ENCODE peak calls at places on chromosomes 4 and X, in seven cellular contexts. D is GM23338, S is sigmoid colon, Y is transverse colon, I is Panc1, V is upper lobe of left lung, U is suprapubic skin. N is an unnamed sample. For H3K27me3, the result is how much of the 10 kb centered on the place peaks cover.

GRCh38 chrX:16067886-16068515 is 55.4 kb upstream of the GRPR start:
- DNase-seq in I (no peak), Y (no peak), V (no peak), U (no peak), D (no peak), S (no peak), N (no peak)

GRCh38 chrX:128781506-128781905 is 729.3 kb upstream of the ACTRT1 start:
- DNase-seq in U (no peak), D (peak), S (no peak), V (no peak), Y (peak), I (no peak), N (no peak)

GRCh38 chrX:41779058-41779564 is 55.1 kb downstream of the GPR82 start:
- DNase-seq in U (no peak), D (no peak), I (peak), V (no peak), S (no peak), Y (no peak), N (no peak)

GRCh38 chrX:64456828-64457227 is 61.6 kb upstream of the MTMR8 start:
- DNase-seq in I (no peak), Y (no peak), V (no peak), U (no peak), D (no peak), S (no peak), N (no peak)

GRCh38 chr4:85703098-85703497 is 228.1 kb downstream of the ARHGAP24 start:
- DNase-seq in U (no peak), S (no peak), D (no peak), V (no peak), Y (no peak), I (no peak), N (no peak)

GRCh38 chr4:56575820-56576429 is 70.3 kb downstream of the ARL9 start:
- DNase-seq in U (no peak), I (no peak), Y (no peak), V (no peak), D (peak), S (no peak), N (no peak)

GRCh38 chr4:40909363-40909876 is 159.7 kb downstream of the NSUN7 start:
- DNase-seq in D (no peak), S (peak), I (peak), Y (no peak), U (no peak), V (no peak), N (no peak)

GRCh38 chrX:71616672-71617529 is 1.4 kb downstream of the CXCR3 start:
- DNase-seq in V (peak), D (peak), S (no peak), Y (peak), U (no peak), I (no peak), N (peak)

GRCh38 chr4:26325191-26325590 is 4.4 kb downstream of the RBPJ start:
- DNase-seq in Y (no peak), S (no peak), I (no peak), D (peak), U (no peak), V (no peak), N (no peak)

GRCh38 chr4:40333921-40334352 is 1.2 kb upstream of the CHRNA9 start:
- DNase-seq in V (no peak), Y (no peak), S (no peak), I (no peak), D (peak), U (no peak), N (no peak)

GRCh38 chrX:23372220-23372902 is 37.7 kb downstream of the PTCHD1 start:
- DNase-seq in V (no peak), S (no peak), Y (no peak), I (no peak), U (no peak), D (no peak), N (no peak)

GRCh38 chrX:150694738-150695410 is 1.7 kb downstream of the MTMR1 start:
- DNase-seq in V (no peak), U (no peak), I (no peak), Y (no peak), S (no peak), D (no peak), N (no peak)

GRCh38 chrX:9482408-9482807 is 17.6 kb downstream of the TBL1X start:
- DNase-seq in I (no peak), D (no peak), U (no peak), S (no peak), V (no peak), Y (no peak), N (no peak)

GRCh38 chr4:39814403-39815185 is 116.7 kb downstream of the UBE2K start:
- DNase-seq in I (no peak), S (no peak), Y (no peak), V (no peak), D (no peak), U (no peak), N (no peak)

GRCh38 chr4:8269535-8270417 is at the start of gene HTRA3:
- DNase-seq in D (peak), Y (peak), I (no peak), U (no peak), S (peak), V (peak), N (no peak)

GRCh38 chr4:175273995-175274753 is 356.0 kb downstream of the ADAM29 start:
- DNase-seq in I (no peak), S (no peak), Y (no peak), V (no peak), U (no peak), D (no peak), N (no peak)

GRCh38 chr4:71456841-71457240 is 118.0 kb downstream of the SLC4A4 start:
- DNase-seq in D (no peak), U (no peak), V (no peak), S (no peak), Y (no peak), I (peak), N (no peak)

GRCh38 chr4:24174622-24175021 is 284.8 kb upstream of the PPARGC1A start:
- DNase-seq in D (no peak), Y (no peak), V (no peak), I (no peak), S (no peak), U (peak), N (no peak)

GRCh38 chr4:86155766-86156165 is 204.1 kb downstream of the MAPK10 start:
- DNase-seq in D (no peak), I (no peak), U (no peak), S (no peak), V (no peak), Y (no peak), N (no peak)

GRCh38 chrX:39327255-39327654 is 526.0 kb downstream of the MID1IP1 start:
- DNase-seq in V (no peak), I (no peak), S (no peak), Y (no peak), U (no peak), D (no peak), N (no peak)

GRCh38 chrX:111641969-111642368 is 39.0 kb upstream of the ALG13 start:
- DNase-seq in U (no peak), S (no peak), Y (no peak), V (no peak), D (no peak), I (no peak), N (no peak)

GRCh38 chr4:85381968-85382367 is 93.0 kb upstream of the ARHGAP24 start:
- DNase-seq in D (no peak), U (no peak), S (no peak), V (no peak), I (no peak), Y (no peak), N (no peak)

GRCh38 chr4:76055421-76055820 is 19.1 kb upstream of the ART3 start:
- DNase-seq in Y (no peak), I (no peak), V (no peak), D (no peak), S (no peak), U (no peak), N (no peak)

GRCh38 chrX:21740329-21741274 is 17.3 kb downstream of the SMPX start:
- DNase-seq in V (no peak), Y (peak), U (peak), I (no peak), D (no peak), S (no peak), N (no peak)

GRCh38 chrX:120568047-120568446 is 7.3 kb upstream of the CUL4B start:
- DNase-seq in V (no peak), U (no peak), I (no peak), D (no peak), S (no peak), Y (no peak), N (no peak)

GRCh38 chr4:94895081-94895480 is 137.3 kb downstream of the BMPR1B start:
- DNase-seq in Y (no peak), V (no peak), I (no peak), D (no peak), U (no peak), S (no peak), N (no peak)

GRCh38 chr4:57093816-57094481 is 16.2 kb downstream of the IGFBP7 start:
- DNase-seq in V (no peak), I (no peak), S (peak), D (no peak), Y (no peak), U (no peak), N (no peak)

GRCh38 chrX:3518870-3519269 is 172.4 kb upstream of the MXRA5 start:
- DNase-seq in S (peak), Y (peak), U (peak), I (peak), V (no peak), D (no peak), N (no peak)

GRCh38 chr4:56619160-56619559 is 61.9 kb downstream of the HOPX start:
- DNase-seq in U (no peak), S (no peak), I (no peak), Y (no peak), D (peak), V (no peak), N (no peak)

GRCh38 chr4:108492816-108493595 is 127.4 kb upstream of the RPL34 start:
- DNase-seq in D (peak), Y (peak), I (no peak), V (no peak), S (no peak), U (no peak), N (peak)

GRCh38 chr4:109462297-109462696 is 28.7 kb downstream of the SEC24B start:
- DNase-seq in U (no peak), V (no peak), D (no peak), I (no peak), S (no peak), Y (no peak), N (no peak)

DNA sequence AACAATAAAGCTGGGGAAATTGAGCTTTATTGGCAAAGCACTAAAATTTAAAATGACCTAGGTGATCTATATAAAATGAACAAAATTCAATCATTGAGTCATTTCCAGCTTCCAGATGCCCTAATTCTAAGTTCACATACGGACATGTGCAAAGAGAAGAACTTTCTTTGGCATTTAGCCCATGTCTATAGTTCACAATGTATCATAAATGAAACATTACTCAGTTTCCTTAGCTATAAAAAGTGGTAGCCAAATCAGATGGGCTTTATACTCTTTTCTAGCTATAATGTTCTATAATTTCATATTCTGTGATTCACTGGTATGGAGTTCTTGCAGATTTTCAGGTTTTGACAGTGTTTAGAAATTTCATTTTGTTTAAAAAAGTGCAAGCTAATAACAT is 327.4 kb downstream of the KCTD8 start:
- DNase-seq in S (no peak), U (no peak), V (no peak), Y (no peak), I (no peak), D (no peak), N (no peak)
- TF ChIP-seq POLR2AphosphoS5 in S (no peak), U (no peak), V (no peak), Y (no peak), I (no peak), D (no peak), N (no peak)

GRCh38 chr4:3385719-3386440 is 55.9 kb upstream of the HGFAC start:
- DNase-seq in U (no peak), Y (no peak), D (no peak), S (peak), I (no peak), V (peak), N (peak)
- H3K4me3 ChIP-seq in U (peak), Y (no peak), D (no peak), S (no peak), I (peak), V (peak), N (no peak)

DNA sequence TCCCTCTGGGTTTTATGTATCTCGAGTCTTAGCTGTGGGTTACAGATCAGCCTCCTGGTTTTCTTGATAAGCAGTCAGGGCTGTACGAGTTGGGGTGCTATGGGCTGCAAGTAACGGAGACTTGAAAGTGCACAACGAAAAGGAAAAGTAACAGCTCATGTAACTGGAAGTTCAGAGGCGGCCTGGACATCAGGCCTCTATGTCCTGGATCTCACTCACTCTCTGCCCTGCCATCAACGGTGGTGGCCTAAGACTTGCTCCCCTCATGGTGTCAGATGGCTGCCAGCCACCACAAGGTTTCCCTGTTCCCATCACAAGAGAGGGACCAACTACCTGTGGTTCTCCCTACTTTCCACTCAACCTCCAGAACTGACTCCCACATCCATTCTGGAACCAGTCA is 4.8 kb downstream of the PPP2R2C start:
- DNase-seq in V (no peak), Y (no peak), D (no peak), U (no peak), S (peak), I (no peak), N (peak)
- H3K27me3 ChIP-seq in V (under half), Y (half or more), D (under half), U (under half), S (under half), I (under half), N (half or more)

DNA sequence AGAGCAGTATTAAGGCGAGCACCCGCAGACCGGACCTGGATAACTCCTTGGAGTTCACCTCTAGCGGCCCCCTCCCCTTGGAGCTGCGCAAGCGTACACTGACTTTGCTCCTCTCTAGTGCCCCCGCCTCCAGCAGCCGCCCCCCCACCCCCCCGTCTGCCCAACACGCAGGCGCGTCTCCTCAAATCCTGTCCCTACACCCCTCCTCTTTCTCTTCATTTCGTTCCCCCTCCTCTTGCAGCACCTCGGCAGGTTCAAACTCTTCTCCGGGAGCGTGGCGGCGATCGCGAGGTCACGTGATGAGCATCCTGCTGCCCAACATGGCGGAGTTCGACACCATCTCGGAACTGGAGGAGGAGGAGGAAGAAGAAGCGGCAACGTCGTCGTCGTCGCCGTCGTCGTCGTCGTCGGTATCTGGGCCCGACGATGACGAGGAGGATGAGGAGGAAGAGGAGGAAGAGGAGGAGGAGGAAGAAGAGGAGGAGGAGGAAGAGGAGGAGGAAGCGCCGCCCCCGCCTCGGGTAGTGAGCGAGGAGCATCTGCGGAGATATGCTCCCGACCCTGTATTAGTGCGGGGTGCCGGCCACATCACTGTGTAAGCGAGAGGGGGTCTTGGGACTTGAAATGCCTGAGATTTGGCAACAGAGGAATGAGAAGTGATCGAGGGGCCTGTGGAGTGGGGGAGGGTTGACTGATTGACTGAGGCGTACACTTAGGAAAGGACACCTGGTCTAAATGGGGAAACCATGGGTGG is at the start of gene CHIC1:
- DNase-seq in I (peak), D (peak), U (peak), S (peak), Y (peak), V (peak), N (peak)
- TF ChIP-seq POLR2AphosphoS5 in I (peak), D (peak), U (no peak), S (peak), Y (no peak), V (no peak), N (peak)

GRCh38 chr4:182494103-182494502 is 250.9 kb downstream of the TENM3 start:
- DNase-seq in I (no peak), V (no peak), D (no peak), U (no peak), Y (no peak), S (no peak), N (no peak)

GRCh38 chr4:182495111-182495510 is 251.9 kb downstream of the TENM3 start:
- DNase-seq in I (no peak), U (no peak), Y (no peak), V (no peak), D (no peak), S (no peak), N (no peak)

GRCh38 chr4:182489607-182490006 is 246.4 kb downstream of the TENM3 start:
- DNase-seq in I (no peak), D (no peak), Y (no peak), V (no peak), S (no peak), U (no peak), N (no peak)

GRCh38 chr4:182493377-182493776 is 250.2 kb downstream of the TENM3 start:
- DNase-seq in S (no peak), U (no peak), I (no peak), V (no peak), Y (no peak), D (no peak), N (no peak)

GRCh38 chr4:182492456-182492855 is 249.3 kb downstream of the TENM3 start:
- DNase-seq in D (no peak), Y (no peak), S (no peak), U (no peak), I (no peak), V (no peak), N (no peak)
- H3K4me3 ChIP-seq in D (no peak), Y (no peak), S (peak), U (no peak), I (no peak), V (no peak), N (no peak)

DNA sequence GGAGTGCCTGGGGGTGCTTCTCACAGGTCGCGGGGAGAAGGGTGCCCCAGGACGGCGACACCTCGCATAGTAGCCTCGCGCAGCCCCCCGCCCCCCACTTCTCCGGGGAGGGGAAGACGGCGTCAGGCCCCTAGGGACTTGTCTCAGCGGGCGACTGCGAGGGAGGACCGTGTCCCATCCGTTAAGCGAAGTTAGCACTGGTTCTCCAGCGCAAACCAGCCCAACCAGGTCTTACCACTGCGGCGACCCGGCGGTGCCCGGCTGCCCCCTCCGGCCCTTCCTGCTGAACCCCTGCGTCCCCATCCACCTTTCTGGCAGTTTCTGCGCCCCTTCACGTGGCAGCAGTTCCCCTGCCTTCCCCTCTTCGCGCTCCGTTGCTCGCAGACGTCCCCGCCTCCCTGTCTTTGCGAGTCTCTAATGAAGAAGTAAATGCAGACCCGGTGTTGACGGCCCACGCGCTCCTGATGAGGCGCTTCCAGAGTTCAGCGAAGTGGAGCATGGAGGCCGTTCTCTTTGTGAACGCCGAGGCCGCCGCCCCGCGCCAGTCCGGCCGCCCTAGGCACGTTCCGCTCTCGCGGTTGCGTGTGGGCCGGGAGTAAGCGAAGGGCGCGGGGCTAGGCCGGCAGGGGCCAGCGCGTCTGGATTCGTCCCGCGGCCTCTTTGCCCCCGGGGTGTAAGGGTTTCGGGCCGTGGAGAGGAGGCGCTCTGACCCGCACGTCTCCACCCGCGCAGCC is 3.0 kb downstream of the SLIT2 start:
- DNase-seq in V (peak), Y (no peak), I (no peak), D (peak), U (peak), S (peak), N (peak)
- H3K27me3 ChIP-seq in V (under half), Y (half or more), I (under half), D (half or more), U (under half), S (under half), N (half or more)

DNA sequence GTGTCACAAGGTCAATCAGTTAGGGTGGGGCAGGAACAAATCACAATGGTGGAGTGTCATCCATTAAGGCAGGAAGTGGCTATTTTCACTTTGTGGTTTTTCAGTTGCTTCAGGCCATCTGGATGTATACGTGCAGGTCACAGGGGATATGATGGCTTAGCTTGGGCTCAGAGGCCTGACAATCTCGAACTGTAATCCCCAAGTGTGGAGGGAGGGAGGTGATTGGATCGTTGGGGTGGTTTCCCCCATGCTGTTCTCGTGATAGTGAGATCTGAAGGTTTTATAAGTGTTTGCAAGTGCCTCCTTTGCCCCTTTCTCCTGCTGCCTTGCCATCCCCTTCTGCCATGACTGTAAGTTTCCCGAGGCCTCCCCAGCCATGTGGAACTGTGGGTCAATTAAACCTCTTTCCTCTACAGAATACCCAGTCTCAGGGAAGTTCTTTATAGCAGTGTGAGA is 36.7 kb upstream of the STS start:
- DNase-seq in D (no peak), S (no peak), V (no peak), I (no peak), Y (no peak), U (no peak), N (no peak)
- TF ChIP-seq POLR2AphosphoS5 in D (no peak), S (no peak), V (no peak), I (no peak), Y (no peak), U (no peak), N (no peak)

GRCh38 chr4:158015241-158015640 is 157.6 kb downstream of the GASK1B start:
- DNase-seq in I (no peak), D (no peak), S (no peak), V (no peak), Y (no peak), U (no peak), N (no peak)
- H3K4me3 ChIP-seq in I (no peak), D (no peak), S (no peak), V (no peak), Y (no peak), U (no peak), N (no peak)

GRCh38 chr4:1496116-1496642 is 89.9 kb upstream of the NKX1-1 start:
- DNase-seq in V (peak), I (no peak), Y (no peak), D (no peak), S (no peak), U (peak), N (no peak)
- H3K27me3 ChIP-seq in V (under half), I (under half), Y (under half), D (under half), S (under half), U (half or more), N (half or more)

N was measured in spleen.